ENCODE peak calls at places on chromosomes 7 and 10, in eight cellular contexts. G is neural progenitor cell, T is GM23248, E is MM.1S, B is OCI-LY7, Y is HCT116, N is SK-N-SH, U is PC-3. C is an unnamed sample.
A peak's percentile ranks its signal among the peaks of the same experiment; 100 is the strongest.

GRCh38 chr10:86234553-86235270 is 131.9 kb downstream of the GRID1 start:
- DNase-seq in G (peak; percentile 40), B (no peak), N (no peak), T (no peak), U (no peak), Y (no peak), E (no peak), C (no peak)

GRCh38 chr10:133484818-133485217 is 31.1 kb downstream of the SCART1 start:
- DNase-seq in G (no peak), E (no peak), Y (no peak), N (no peak), U (no peak), T (no peak), B (no peak), C (no peak)

GRCh38 chr10:80158126-80158525 is 25.6 kb downstream of the PLAC9 start:
- DNase-seq in T (no peak), B (no peak), E (no peak), U (no peak), G (no peak), N (no peak), Y (no peak), C (no peak)

GRCh38 chr10:52599586-52600200 is 172.9 kb downstream of the MBL2 start:
- DNase-seq in G (no peak), B (no peak), N (peak; percentile 56), U (no peak), Y (no peak), E (no peak), T (no peak), C (no peak)

GRCh38 chr7:38518516-38518915 is 112.7 kb downstream of the AMPH start:
- DNase-seq in T (peak; percentile 38), E (no peak), G (no peak), N (no peak), B (no peak), Y (no peak), U (no peak), C (no peak)

GRCh38 chr10:920450-920849 is 11.1 kb downstream of the LARP4B start:
- DNase-seq in N (no peak), U (no peak), T (no peak), E (no peak), B (no peak), G (no peak), Y (no peak), C (no peak)

GRCh38 chr10:2463301-2463700 is 604.0 kb upstream of the PFKP start:
- DNase-seq in G (no peak), B (no peak), E (no peak), U (no peak), N (no peak), Y (no peak), T (no peak), C (no peak)

GRCh38 chr10:77592946-77593636 is 44.5 kb downstream of the KCNMA1 start:
- DNase-seq in G (no peak), T (peak; percentile 98), N (no peak), B (no peak), U (peak; percentile 100), E (no peak), Y (peak; percentile 63), C (peak; percentile 61)

GRCh38 chr10:11691319-11691755 is 50.8 kb upstream of the ECHDC3 start:
- DNase-seq in Y (no peak), G (no peak), T (no peak), N (no peak), U (no peak), B (no peak), E (no peak), C (no peak)

GRCh38 chr7:66043681-66044497 is 31.7 kb upstream of the ASL start:
- DNase-seq in G (peak; percentile 73), T (peak; percentile 73), E (no peak), N (no peak), U (peak; percentile 56), Y (no peak), B (no peak), C (peak; percentile 69)

GRCh38 chr10:3566627-3567026 is 218.4 kb downstream of the KLF6 start:
- DNase-seq in E (no peak), U (no peak), T (no peak), N (no peak), G (no peak), Y (no peak), B (no peak), C (no peak)

GRCh38 chr7:106858618-106859532 is 6.2 kb upstream of the PIK3CG start:
- DNase-seq in G (no peak), Y (no peak), U (no peak), T (no peak), B (no peak), E (no peak), N (peak; percentile 61), C (peak; percentile 80)

GRCh38 chr7:117195361-117195760 is 127.5 kb downstream of the WNT2 start:
- DNase-seq in T (no peak), U (no peak), E (no peak), N (no peak), B (no peak), G (no peak), Y (no peak), C (no peak)

GRCh38 chr7:81645435-81645834 is 124.4 kb downstream of the HGF start:
- DNase-seq in T (peak; percentile 10), Y (no peak), N (no peak), U (no peak), B (no peak), G (no peak), E (peak; percentile 94), C (no peak)
- TF ChIP-seq EZH2phosphoT487 in T (no peak), Y (no peak), N (no peak), U (no peak), B (no peak), G (no peak), E (no peak), C (no peak)

DNA sequence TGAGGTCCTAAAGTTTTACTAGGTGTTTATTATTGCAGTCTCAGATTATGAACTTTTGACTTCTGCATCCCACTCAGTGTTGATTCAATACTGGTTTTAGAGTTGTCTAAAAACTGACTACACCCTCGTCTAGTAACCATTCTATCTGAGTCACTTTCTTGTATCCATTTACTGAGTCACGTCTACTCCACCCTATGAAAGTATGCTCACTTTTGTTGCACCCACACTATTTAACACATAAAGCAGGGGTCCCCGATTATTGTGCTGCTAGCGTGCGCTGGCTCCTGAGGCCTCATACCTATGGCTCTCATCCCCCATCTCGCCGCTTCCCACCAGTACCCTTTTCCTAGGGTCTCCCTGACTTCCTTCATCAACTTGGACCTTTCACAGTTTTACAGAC is 2.0 kb downstream of the SAMD9 start:
- DNase-seq in Y (peak; percentile 32), T (peak; percentile 93), U (peak; percentile 81), N (no peak), G (no peak), B (no peak), E (no peak), C (no peak)
- H2AFZ ChIP-seq in Y (no peak overlapping the region), T (peak overlapping the region; percentile 49), U (peak overlapping the region; percentile 59), N (no peak overlapping the region), G (no peak overlapping the region), B (no peak overlapping the region), E (no peak overlapping the region), C (no peak overlapping the region)

GRCh38 chr10:63466168-63466935 is 575 bp upstream of the JMJD1C start:
- DNase-seq in E (peak; percentile 60), U (peak; percentile 79), B (peak; percentile 34), N (peak; percentile 55), Y (peak; percentile 45), G (peak; percentile 79), T (peak; percentile 79), C (peak; percentile 69)
- H3K27ac ChIP-seq in E (peak overlapping the region; percentile 31), U (peak overlapping the region; percentile 69), B (no peak overlapping the region), N (peak overlapping the region; percentile 98), Y (peak overlapping the region; percentile 79), G (peak overlapping the region; percentile 97), T (peak overlapping the region; percentile 81), C (peak overlapping the region; percentile 97)

GRCh38 chr7:8147004-8147403 is 115.0 kb downstream of the ICA1 start:
- DNase-seq in N (no peak), B (no peak), T (no peak), E (no peak), G (peak; percentile 54), Y (no peak), U (no peak), C (no peak)

GRCh38 chr7:8147760-8148463 is 114.1 kb downstream of the ICA1 start:
- DNase-seq in N (no peak), B (no peak), U (no peak), G (no peak), Y (no peak), E (no peak), T (no peak), C (no peak)

GRCh38 chr7:8151161-8151560 is 110.8 kb downstream of the ICA1 start:
- DNase-seq in T (no peak), N (no peak), G (no peak), Y (no peak), E (no peak), B (no peak), U (no peak), C (no peak)

GRCh38 chr7:8146156-8146555 is 115.8 kb downstream of the ICA1 start:
- DNase-seq in Y (no peak), T (no peak), B (no peak), N (no peak), G (no peak), E (no peak), U (no peak), C (no peak)

GRCh38 chr7:8149222-8149621 is 112.7 kb downstream of the ICA1 start:
- DNase-seq in N (no peak), B (peak; percentile 4), Y (no peak), T (no peak), U (no peak), E (no peak), G (no peak), C (no peak)
- TF ChIP-seq EZH2phosphoT487 in N (no peak), B (no peak), Y (no peak), T (no peak), U (no peak), E (no peak), G (no peak), C (no peak)

DNA sequence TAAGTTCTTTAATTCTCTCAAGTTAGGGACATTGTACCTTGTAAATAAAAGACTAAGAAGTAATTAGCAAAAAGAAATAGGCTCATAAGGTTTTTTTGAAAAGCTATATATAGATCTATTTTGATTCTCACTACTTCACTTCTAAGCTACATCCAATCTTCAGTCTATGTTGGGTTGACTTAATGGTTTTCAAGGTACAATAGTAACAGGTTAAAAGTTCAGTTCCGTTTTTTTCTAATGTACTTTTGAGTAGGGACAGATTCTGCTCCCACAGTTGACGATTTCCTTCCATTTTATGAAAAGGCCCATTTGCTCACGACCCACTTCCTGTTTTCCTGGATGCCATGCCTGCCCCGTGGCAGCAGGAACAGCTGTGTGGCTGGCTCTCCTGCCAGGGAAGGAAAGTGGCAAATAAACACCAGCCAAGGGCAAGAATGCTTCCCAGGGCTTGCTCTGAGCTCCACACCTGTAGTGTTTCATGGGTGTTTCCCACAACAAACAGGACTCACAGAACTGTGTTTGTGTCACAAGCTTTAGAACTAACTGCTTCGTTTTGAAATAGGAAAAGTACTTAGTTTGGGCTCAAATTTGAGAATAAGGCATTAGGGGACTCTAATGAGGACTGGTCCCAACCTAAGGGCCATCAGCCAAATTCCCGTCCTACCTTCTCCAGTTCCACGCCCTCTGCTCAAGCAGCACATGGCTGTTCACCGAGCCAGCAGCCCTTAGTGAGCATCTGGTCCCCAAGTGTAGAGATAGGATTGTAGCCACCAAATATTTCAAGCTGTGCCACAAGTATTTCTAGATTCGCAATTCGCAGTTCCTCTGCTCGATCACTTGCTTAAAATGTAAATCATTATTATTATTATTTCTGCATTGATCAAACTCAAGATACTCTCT is 240.7 kb downstream of the COBL start:
- DNase-seq in U (no peak), Y (no peak), G (no peak), E (no peak), B (no peak), T (no peak), N (no peak), C (no peak)
- H2AFZ ChIP-seq in U (no peak overlapping the region), Y (no peak overlapping the region), G (no peak overlapping the region), E (no peak overlapping the region), B (no peak overlapping the region), T (no peak overlapping the region), N (no peak overlapping the region), C (no peak overlapping the region)

GRCh38 chr10:19283285-19283684 is 234.7 kb downstream of the MALRD1 start:
- DNase-seq in E (no peak), B (no peak), U (no peak), T (no peak), Y (no peak), G (no peak), N (no peak), C (no peak)
- H3K27ac ChIP-seq in E (no peak overlapping the region), B (no peak overlapping the region), U (no peak overlapping the region), T (no peak overlapping the region), Y (no peak overlapping the region), G (no peak overlapping the region), N (no peak overlapping the region), C (no peak overlapping the region)

C was measured in hepatocyte.